ENCODE peak calls at places on chromosomes 5 and 9, in four cellular contexts. J is hepatocyte, H is astrocyte, X is PC-9. M is an unnamed sample.

GRCh38 chr5:32842798-32843531 is 131.8 kb downstream of the NPR3 start:
- DNase-seq in J (peak; percentile 37), H (no peak), X (peak; percentile 92), M (no peak)

GRCh38 chr5:150162142-150162513 is 4.5 kb upstream of the CDX1 start:
- DNase-seq in J (peak; percentile 74), H (no peak), X (no peak), M (no peak)

GRCh38 chr9:124487491-124488182 is 19.6 kb downstream of the NR5A1 start:
- DNase-seq in J (no peak), X (no peak), H (no peak), M (no peak)

GRCh38 chr9:95757483-95757882 is 118.0 kb upstream of the ERCC6L2 start:
- DNase-seq in X (no peak), J (no peak), H (no peak), M (no peak)

GRCh38 chr9:100700689-100701318 is 122.9 kb downstream of the CAVIN4 start:
- DNase-seq in H (no peak), X (no peak), J (peak; percentile 54), M (peak; percentile 50)

GRCh38 chr5:124057161-124057814 is 545.3 kb downstream of the CSNK1G3 start:
- DNase-seq in J (peak; percentile 16), H (no peak), X (no peak), M (no peak)

GRCh38 chr9:136576269-136576626 is 30.4 kb upstream of the NOTCH1 start:
- DNase-seq in X (peak; percentile 64), H (no peak), J (no peak), M (no peak)

GRCh38 chr9:121985792-121986494 is 107.2 kb downstream of the TTLL11 start:
- DNase-seq in H (peak; percentile 60), J (no peak), X (no peak), M (no peak)

GRCh38 chr9:136793063-136793946 is 2.2 kb downstream of the TMEM141 start:
- DNase-seq in J (peak; percentile 78), X (no peak), H (no peak), M (no peak)

GRCh38 chr9:133133680-133134418 is 12.8 kb upstream of the RALGDS start:
- DNase-seq in X (peak; percentile 97), J (peak; percentile 94), H (peak; percentile 94), M (no peak)

GRCh38 chr9:7238244-7238637 is 480.5 kb downstream of the KDM4C start:
- DNase-seq in H (no peak), J (no peak), X (no peak), M (no peak)

GRCh38 chr5:157290981-157291711 is 25.2 kb downstream of the CYFIP2 start:
- DNase-seq in X (no peak), H (peak; percentile 10), J (peak; percentile 88), M (no peak)

GRCh38 chr5:443239-444151 is 519 bp downstream of the EXOC3 start:
- DNase-seq in J (no peak), X (peak; percentile 61), H (no peak), M (peak; percentile 23)

GRCh38 chr5:78591972-78592700 is 56.4 kb downstream of the LHFPL2 start:
- DNase-seq in H (peak; percentile 62), X (no peak), J (no peak), M (no peak)

GRCh38 chr5:134524826-134525686 is at the start of gene JADE2:
- DNase-seq in X (peak; percentile 80), J (peak; percentile 84), H (peak; percentile 56), M (peak; percentile 82)

GRCh38 chr9:88477300-88477751 is 57.7 kb upstream of the NXNL2 start:
- DNase-seq in H (peak; percentile 99), X (no peak), J (no peak), M (no peak)

GRCh38 chr9:80995759-80996158 is 693.6 kb downstream of the TLE1 start:
- DNase-seq in X (no peak), J (peak; percentile 5), H (peak; percentile 59), M (no peak)

GRCh38 chr5:38832810-38833209 is 13.0 kb upstream of the OSMR start:
- DNase-seq in X (no peak), H (no peak), J (no peak), M (no peak)

GRCh38 chr5:177366528-177367322 is 9.0 kb downstream of the RGS14 start:
- DNase-seq in X (peak; percentile 49), J (peak; percentile 97), H (peak; percentile 57), M (peak; percentile 81)

GRCh38 chr5:109866051-109866450 is 176.3 kb downstream of the MAN2A1 start:
- DNase-seq in J (no peak), X (no peak), H (peak; percentile 95), M (no peak)

GRCh38 chr9:112753725-112754124 is 3.2 kb downstream of the SNX30 start:
- DNase-seq in X (peak; percentile 61), J (peak; percentile 57), H (peak; percentile 94), M (no peak)

GRCh38 chr5:133456933-133457402 is 155.4 kb downstream of the FSTL4 start:
- DNase-seq in H (no peak), J (peak; percentile 34), X (no peak), M (no peak)

GRCh38 chr5:610744-611730 is 1.1 kb upstream of the CEP72 start:
- DNase-seq in J (no peak), X (no peak), H (no peak), M (no peak)

GRCh38 chr5:155727512-155728145 is 599.3 kb upstream of the SGCD start:
- DNase-seq in X (no peak), J (peak; percentile 5), H (no peak), M (peak; percentile 1)

GRCh38 chr5:141413540-141414069 is 818 bp downstream of the PCDHGA10 start:
- DNase-seq in J (no peak), H (no peak), X (no peak), M (no peak)
- H3K9me3 ChIP-seq in J (peaks cover 49% of the 10 kb centered on the region), H (peaks cover 34% of the 10 kb centered on the region), X (no peaks in the 10 kb centered on the region), M (peaks cover 83% of the 10 kb centered on the region)

GRCh38 chr5:1834022-1834551 is 32.9 kb downstream of the NDUFS6 start:
- DNase-seq in H (no peak), X (no peak), J (no peak), M (no peak)
- H3K4me1 ChIP-seq in H (no peaks in the 10 kb centered on the region), X (no peaks in the 10 kb centered on the region), J (no peaks in the 10 kb centered on the region), M (no peaks in the 10 kb centered on the region)

GRCh38 chr9:97848582-97849237 is 4.3 kb upstream of the FOXE1 start:
- DNase-seq in H (no peak), J (no peak), X (no peak), M (no peak)
- TF ChIP-seq EZH2 in H (peak; percentile 97), J (peak; percentile 91), X (no peak), M (peak; percentile 99)

DNA sequence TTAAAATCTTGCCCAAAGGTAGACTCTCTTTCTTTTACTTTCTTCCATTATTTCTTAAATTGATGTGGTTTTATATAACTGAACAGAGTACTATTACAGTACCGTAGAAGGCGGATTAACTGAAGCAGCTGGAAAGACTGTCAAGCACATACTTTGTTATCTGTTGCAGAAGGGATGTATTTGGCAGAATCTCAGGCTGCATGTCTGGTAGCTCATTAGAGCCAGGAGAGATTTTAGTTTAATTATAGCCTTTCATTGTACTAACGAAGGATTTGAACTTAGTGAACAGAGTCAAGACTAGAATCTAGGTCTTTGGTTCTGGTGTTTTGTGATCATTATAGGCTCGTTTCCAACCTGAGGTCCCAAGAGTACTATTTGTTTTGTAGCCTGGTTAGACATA is 20.6 kb downstream of the ZNF354C start:
- DNase-seq in H (no peak), X (no peak), J (no peak), M (no peak)
- H3K9me3 ChIP-seq in H (peaks cover 61% of the 10 kb centered on the region), X (peaks cover 79% of the 10 kb centered on the region), J (peaks cover 86% of the 10 kb centered on the region), M (peaks cover 87% of the 10 kb centered on the region)

DNA sequence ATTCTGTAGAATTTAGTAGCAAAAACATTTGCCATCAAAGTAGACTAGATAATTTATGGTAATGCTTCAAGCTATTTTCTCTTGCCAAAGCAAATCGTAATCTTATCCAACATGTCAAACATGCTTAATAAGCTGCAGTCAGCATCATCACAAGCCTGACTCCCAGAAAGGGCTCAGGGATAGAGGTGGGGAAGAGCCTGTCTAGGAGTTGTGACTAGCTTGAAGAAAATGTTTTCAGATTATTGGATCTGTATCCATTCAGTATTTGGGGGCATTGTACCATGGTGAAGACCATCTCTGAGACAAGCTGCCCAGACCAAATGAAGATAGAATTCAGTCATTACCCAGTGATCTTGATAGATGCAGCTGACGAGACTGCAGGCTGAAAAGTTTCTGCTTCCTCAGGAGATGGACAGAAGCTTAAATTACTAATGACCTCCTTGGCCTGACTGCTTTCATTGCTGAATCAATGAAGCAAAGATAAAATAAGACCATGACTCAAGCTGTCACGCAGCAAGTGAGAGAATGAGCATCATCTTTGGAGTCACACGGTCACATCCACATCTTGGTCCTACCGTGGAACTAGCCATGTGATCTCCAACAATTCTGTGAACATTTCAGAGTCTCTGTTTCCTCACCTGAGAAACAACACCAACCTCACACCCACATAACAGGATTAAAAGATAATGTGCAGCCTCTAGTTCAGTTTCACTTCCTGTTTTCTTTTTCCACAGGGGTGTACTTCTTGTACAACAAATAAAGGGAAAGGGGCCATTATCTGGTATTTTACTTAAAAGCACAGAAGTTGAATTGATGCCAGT is 9.4 kb downstream of the ERAP2 start:
- DNase-seq in X (no peak), H (peak; percentile 32), J (no peak), M (no peak)
- H3K4me1 ChIP-seq in X (peaks cover 14% of the 10 kb centered on the region), H (peaks cover 22% of the 10 kb centered on the region), J (no peaks in the 10 kb centered on the region), M (peaks cover 10% of the 10 kb centered on the region)

DNA sequence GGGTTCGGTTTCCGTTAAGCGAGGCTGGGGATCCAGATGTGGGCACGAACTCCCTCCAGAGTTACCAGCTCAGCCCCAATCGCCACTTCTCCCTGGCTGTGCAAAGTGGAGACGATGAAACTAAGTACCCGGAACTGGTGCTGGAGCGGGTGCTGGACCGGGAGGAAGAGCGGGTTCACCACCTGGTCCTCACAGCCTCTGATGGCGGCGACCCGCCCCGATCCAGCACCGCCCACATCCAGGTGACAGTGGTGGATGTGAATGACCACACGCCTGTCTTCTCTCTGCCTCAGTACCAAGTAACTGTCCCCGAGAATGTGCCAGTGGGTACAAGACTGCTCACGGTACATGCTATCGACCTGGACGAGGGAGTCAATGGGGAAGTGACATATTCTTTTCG is 803 bp downstream of the PCDHGA7 start:
- DNase-seq in J (no peak), X (no peak), H (no peak), M (no peak)
- TF ChIP-seq EZH2 in J (no peak), X (no peak), H (no peak), M (no peak)